ENCODE peak calls at places on chromosomes 3 and 15, in eight cellular contexts. Q is tibial nerve, S is breast epithelium, K is transverse colon, E is cardiac muscle cell, Y is Panc1, P is lower lobe of right lung, X is dorsolateral prefrontal cortex. J is an unnamed sample.

GRCh38 chr15:69914960-69915359 is 182.8 kb downstream of the TLE3 start:
- DNase-seq in Q (no peak), S (no peak), K (no peak), E (no peak), Y (no peak), P (no peak), X (no peak), J (peak; percentile 54)

GRCh38 chr3:116051586-116051985 is 393.7 kb downstream of the LSAMP start:
- DNase-seq in Q (no peak), S (no peak), K (no peak), E (no peak), Y (no peak), P (no peak), X (no peak), J (no peak)

GRCh38 chr3:64188810-64189560 is 36.3 kb downstream of the PRICKLE2 start:
- DNase-seq in Q (no peak), S (no peak), K (no peak), E (peak; percentile 8), Y (peak; percentile 18), P (no peak), X (peak; percentile 34), J (no peak)

GRCh38 chr3:9147215-9147895 is 102.1 kb downstream of the SRGAP3 start:
- DNase-seq in Q (no peak), S (no peak), K (no peak), E (no peak), Y (no peak), P (no peak), X (no peak), J (no peak)

GRCh38 chr15:73924258-73924921 is 1.9 kb upstream of the LOXL1 start:
- DNase-seq in Q (no peak), S (no peak), K (no peak), E (no peak), Y (no peak), P (peak; percentile 28), X (no peak), J (no peak)

GRCh38 chr15:51830279-51830806 is 890 bp downstream of the TMOD3 start:
- DNase-seq in Q (peak; percentile 28), S (no peak), K (no peak), E (peak; percentile 45), Y (no peak), P (no peak), X (no peak), J (no peak)

GRCh38 chr3:175941352-175941751 is 1082.2 kb downstream of the NAALADL2 start:
- DNase-seq in Q (no peak), S (no peak), K (no peak), E (no peak), Y (no peak), P (no peak), X (no peak), J (no peak)

GRCh38 chr15:65819563-65819960 is 27.5 kb upstream of the DENND4A start:
- DNase-seq in Q (no peak), S (no peak), K (no peak), E (no peak), Y (no peak), P (no peak), X (no peak), J (no peak)

GRCh38 chr3:77525283-77525682 is 485.4 kb downstream of the ROBO2 start:
- DNase-seq in Q (no peak), S (no peak), K (no peak), E (no peak), Y (no peak), P (no peak), X (no peak), J (no peak)

GRCh38 chr3:29642393-29643033 is 361.6 kb downstream of the RBMS3 start:
- DNase-seq in Q (no peak), S (no peak), K (peak; percentile 11), E (no peak), Y (no peak), P (no peak), X (no peak), J (no peak)

GRCh38 chr15:63246691-63247464 is 30.5 kb upstream of the APH1B start:
- DNase-seq in Q (peak; percentile 68), S (no peak), K (no peak), E (no peak), Y (no peak), P (no peak), X (no peak), J (no peak)

GRCh38 chr3:50194128-50194902 is 2.9 kb downstream of the GNAT1 start:
- DNase-seq in Q (peak; percentile 47), S (peak; percentile 70), K (peak; percentile 74), E (peak; percentile 73), Y (no peak), P (peak; percentile 75), X (peak; percentile 69), J (no peak)

GRCh38 chr15:63372018-63372705 is 9.5 kb downstream of the CA12 start:
- DNase-seq in Q (peak; percentile 39), S (no peak), K (no peak), E (no peak), Y (no peak), P (no peak), X (peak; percentile 54), J (peak; percentile 81)

DNA sequence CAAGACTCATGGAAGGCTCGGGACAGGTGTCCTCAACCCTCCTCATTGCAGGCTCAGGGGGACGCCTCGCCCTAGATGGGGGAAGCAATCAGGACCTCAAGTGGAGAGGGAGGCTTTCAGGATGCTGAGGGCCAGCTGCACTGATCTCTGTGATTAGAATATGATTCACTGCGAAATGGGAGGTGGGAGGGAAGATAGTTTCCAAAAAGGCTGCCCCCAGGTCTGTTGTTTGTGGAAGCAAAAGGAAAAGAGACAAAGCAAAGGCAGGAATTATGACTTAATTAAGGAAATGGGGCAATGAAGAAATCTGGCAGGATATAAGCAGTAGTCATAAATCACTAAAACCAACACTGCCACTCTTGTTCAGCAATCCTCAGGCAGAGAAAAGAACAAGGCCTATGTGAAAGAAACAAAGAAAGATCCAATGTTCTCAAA is 85.6 kb upstream of the ABHD17C start:
- DNase-seq in Q (no peak), S (no peak), K (no peak), E (no peak), Y (no peak), P (no peak), X (no peak), J (no peak)
- H3K27ac ChIP-seq in Q (no peak overlapping the region), S (peak overlapping the region; percentile 40), K (no peak overlapping the region), E (no peak overlapping the region), Y (no peak overlapping the region), P (no peak overlapping the region), X (no peak overlapping the region), J (no peak overlapping the region)

DNA sequence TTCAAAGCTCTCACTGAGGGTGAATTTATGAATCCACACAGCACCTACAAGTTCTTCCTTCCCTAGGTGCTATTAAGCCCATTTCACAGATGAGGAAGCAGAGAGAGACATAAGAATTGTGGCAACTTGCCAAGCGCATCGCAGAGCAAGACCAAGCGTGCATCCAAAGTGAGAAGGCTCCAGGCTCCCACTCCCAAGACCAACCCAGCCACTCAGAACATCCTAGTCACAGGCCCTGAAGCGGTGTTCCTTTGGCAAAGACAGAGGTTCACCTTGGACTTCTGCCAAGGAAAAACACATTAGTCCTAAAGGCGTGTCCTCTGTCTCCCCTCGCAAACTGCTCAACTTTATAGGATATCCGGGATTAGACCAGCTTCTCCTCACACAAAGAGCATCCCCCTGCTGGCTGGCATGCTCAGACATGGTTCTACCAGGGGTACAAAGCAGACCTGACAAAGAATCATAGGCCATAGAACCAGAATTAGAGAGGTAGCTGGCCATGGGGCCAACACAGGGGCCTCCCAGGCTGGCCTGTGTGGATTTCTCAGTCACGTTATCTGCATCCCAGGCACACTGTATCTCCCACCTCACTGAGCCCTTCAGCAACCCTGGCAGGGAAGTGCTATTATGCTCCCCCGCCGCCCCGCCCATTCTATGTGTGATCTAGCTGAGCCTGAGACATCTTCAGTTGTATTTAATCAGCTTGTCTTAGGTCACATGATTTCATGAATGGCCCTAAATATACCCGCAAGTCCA is 160.2 kb downstream of the FOXP1 start:
- DNase-seq in Q (no peak), S (no peak), K (no peak), E (no peak), Y (no peak), P (no peak), X (no peak), J (no peak)
- TF ChIP-seq CTCF in Q (no peak), S (no peak), K (no peak), E (peak; percentile 17), Y (no peak), P (peak; percentile 25), X (no peak), J (no peak)

GRCh38 chr3:42701371-42702065 is 1.1 kb downstream of the HHATL start:
- DNase-seq in Q (no peak), S (peak; percentile 48), K (peak; percentile 36), E (peak; percentile 93), Y (no peak), P (peak; percentile 67), X (peak; percentile 86), J (peak; percentile 71)

GRCh38 chr3:42703695-42704025 is 1.1 kb upstream of the HHATL start:
- DNase-seq in Q (no peak), S (no peak), K (no peak), E (no peak), Y (no peak), P (no peak), X (no peak), J (peak; percentile 55)

GRCh38 chr3:42702982-42703694 is 540 bp upstream of the HHATL start:
- DNase-seq in Q (no peak), S (peak; percentile 24), K (no peak), E (no peak), Y (no peak), P (peak; percentile 16), X (no peak), J (peak; percentile 62)

GRCh38 chr3:42700366-42701288 is 2.0 kb downstream of the HHATL start:
- DNase-seq in Q (no peak), S (peak; percentile 20), K (no peak), E (no peak), Y (no peak), P (peak; percentile 25), X (no peak), J (no peak)

GRCh38 chr3:42702066-42702951 is at the start of gene HHATL:
- DNase-seq in Q (no peak), S (peak; percentile 41), K (no peak), E (peak; percentile 68), Y (no peak), P (peak; percentile 40), X (peak; percentile 72), J (peak; percentile 47)
- H3K4me3 ChIP-seq in Q (no peak within 1 kb of the TSS), S (peak within 1 kb of the TSS; percentile 35), K (no peak within 1 kb of the TSS), E (no peak within 1 kb of the TSS), Y (no peak within 1 kb of the TSS), P (no peak within 1 kb of the TSS), X (peak within 1 kb of the TSS; percentile 49), J (no peak within 1 kb of the TSS)

DNA sequence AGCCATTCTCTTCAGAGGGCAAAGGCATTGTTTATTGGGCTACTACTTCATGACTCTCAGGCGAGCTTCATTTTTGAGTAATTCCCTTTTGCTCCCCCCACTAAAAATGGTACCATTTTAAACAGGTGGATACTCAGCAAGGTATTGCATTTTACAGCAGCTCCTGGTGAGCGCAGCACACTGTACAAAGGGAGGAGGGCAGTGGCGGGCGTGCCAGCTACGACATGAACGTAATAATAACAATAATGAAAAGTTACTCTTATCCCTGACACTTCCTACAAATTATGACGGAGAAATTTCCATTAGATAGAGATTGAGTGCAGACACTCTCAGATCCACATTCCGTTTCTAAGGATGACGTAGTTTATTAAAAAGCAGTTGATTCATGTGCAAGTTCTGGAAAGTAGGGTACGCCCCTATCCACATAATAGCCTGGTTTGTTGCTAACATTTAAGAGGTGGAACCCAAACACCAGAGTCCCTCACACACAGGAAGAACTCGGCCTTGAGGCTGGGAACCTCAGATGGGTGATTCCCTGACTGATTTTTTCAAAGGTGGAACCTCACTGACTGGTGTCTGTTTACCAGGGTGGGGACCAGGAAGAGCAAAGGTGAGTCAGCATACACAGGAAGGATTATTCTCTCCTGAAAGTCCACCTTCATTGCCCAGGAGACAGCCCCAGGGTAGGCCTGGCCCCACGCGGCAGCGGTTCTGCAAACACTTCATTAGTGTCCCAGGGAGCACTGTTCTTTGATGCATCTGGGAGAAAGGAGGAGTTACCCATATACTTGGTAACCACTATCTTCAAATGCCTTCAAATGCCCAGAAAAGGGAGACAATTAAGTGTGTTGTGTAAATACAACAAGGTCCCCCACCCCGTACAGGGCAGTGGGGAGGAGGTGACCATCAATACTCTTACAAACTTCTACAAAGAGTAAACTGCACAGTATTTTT is 69.9 kb downstream of the LDHAL6B start:
- DNase-seq in Q (no peak), S (no peak), K (peak; percentile 86), E (no peak), Y (no peak), P (no peak), X (no peak), J (no peak)
- H3K27ac ChIP-seq in Q (peak overlapping the region; percentile 30), S (no peak overlapping the region), K (peak overlapping the region; percentile 81), E (no peak overlapping the region), Y (peak overlapping the region; percentile 75), P (no peak overlapping the region), X (peak overlapping the region; percentile 84), J (no peak overlapping the region)